ENCODE peak calls at places on chromosome 9, in six cellular contexts. Q, A, X, J, W and N are unnamed samples.

GRCh38 chr9:98550206-98550820 is 158.4 kb downstream of the GABBR2 start:
- DNase-seq in A (no peak), J (no peak), W (no peak), X (no peak), Q (no peak), N (no peak)

GRCh38 chr9:17204611-17205165 is 69.8 kb downstream of the CNTLN start:
- DNase-seq in X (no peak), Q (no peak), J (no peak), A (no peak), W (no peak), N (peak)

GRCh38 chr9:126320158-126320922 is 6.3 kb upstream of the MVB12B start:
- DNase-seq in A (no peak), J (no peak), Q (no peak), X (no peak), W (no peak), N (no peak)

GRCh38 chr9:109780453-109781033 is 545 bp downstream of the PALM2AKAP2 start:
- DNase-seq in X (no peak), W (no peak), Q (peak), A (no peak), J (no peak), N (peak)

GRCh38 chr9:38651400-38652042 is 31.1 kb upstream of the ANKRD18A start:
- DNase-seq in Q (no peak), A (no peak), X (no peak), J (peak), W (no peak), N (no peak)

GRCh38 chr9:88820055-88820454 is 171.2 kb upstream of the S1PR3 start:
- DNase-seq in X (no peak), Q (peak), J (no peak), W (no peak), A (no peak), N (no peak)

GRCh38 chr9:121331992-121332685 is 37.9 kb downstream of the STOM start:
- DNase-seq in Q (no peak), J (no peak), A (no peak), W (no peak), X (no peak), N (no peak)

GRCh38 chr9:90999425-91000397 is 198.1 kb downstream of the SYK start:
- DNase-seq in X (no peak), A (no peak), J (no peak), Q (no peak), W (no peak), N (no peak)

GRCh38 chr9:107737987-107738743 is 248.6 kb upstream of the KLF4 start:
- DNase-seq in Q (no peak), J (no peak), X (no peak), A (no peak), W (no peak), N (no peak)

GRCh38 chr9:132114102-132114707 is 34.5 kb upstream of the MED27 start:
- DNase-seq in A (peak), Q (peak), X (peak), W (no peak), J (no peak), N (peak)

GRCh38 chr9:126638571-126639132 is 24.9 kb downstream of the LMX1B start:
- DNase-seq in X (no peak), W (no peak), Q (peak), J (no peak), A (no peak), N (no peak)

GRCh38 chr9:123399803-123400378 is 43.9 kb downstream of the CRB2 start:
- DNase-seq in J (no peak), W (no peak), A (peak), Q (peak), X (no peak), N (no peak)

GRCh38 chr9:125747053-125747764 is at the start of gene PBX3:
- DNase-seq in Q (peak), J (no peak), A (peak), W (no peak), X (no peak), N (no peak)

GRCh38 chr9:124257865-124258764 is at the start of gene NEK6:
- DNase-seq in W (no peak), A (peak), J (no peak), Q (no peak), X (no peak), N (no peak)

GRCh38 chr9:94228616-94229015 is 30.5 kb upstream of the ZNF169 start:
- DNase-seq in X (no peak), A (no peak), Q (no peak), J (no peak), W (no peak), N (no peak)

GRCh38 chr9:79670269-79670961 is 98.7 kb downstream of the TLE4 start:
- DNase-seq in A (no peak), Q (no peak), J (no peak), X (no peak), W (no peak), N (no peak)

GRCh38 chr9:108049026-108049591 is 559.5 kb upstream of the KLF4 start:
- DNase-seq in J (no peak), X (no peak), A (peak), W (peak), Q (no peak), N (no peak)

GRCh38 chr9:36748322-36748899 is 175.7 kb downstream of the MELK start:
- DNase-seq in J (no peak), Q (peak), X (no peak), A (peak), W (no peak), N (peak)

GRCh38 chr9:108316066-108316465 is 539.7 kb downstream of the ACTL7B start:
- DNase-seq in Q (no peak), W (no peak), A (no peak), J (no peak), X (no peak), N (no peak)

GRCh38 chr9:133761641-133762248 is 23.6 kb upstream of the SARDH start:
- DNase-seq in X (no peak), Q (no peak), A (no peak), W (no peak), J (no peak), N (no peak)

GRCh38 chr9:114390952-114391351 is 3.2 kb upstream of the AKNA start:
- DNase-seq in Q (no peak), W (no peak), X (no peak), A (no peak), J (no peak), N (no peak)

GRCh38 chr9:89999534-90000370 is 394.9 kb downstream of the GADD45G start:
- DNase-seq in A (no peak), J (peak), W (no peak), X (peak), Q (no peak), N (no peak)

GRCh38 chr9:106069241-106069640 is 374.9 kb downstream of the TMEM38B start:
- DNase-seq in W (no peak), X (no peak), A (no peak), J (no peak), Q (no peak), N (no peak)

GRCh38 chr9:72557549-72557948 is 36.1 kb downstream of the TMC1 start:
- DNase-seq in J (no peak), Q (no peak), W (peak), X (peak), A (peak), N (peak)

GRCh38 chr9:82560457-82560904 is 502.5 kb downstream of the RASEF start:
- DNase-seq in W (no peak), A (no peak), X (peak), Q (no peak), J (no peak), N (no peak)

GRCh38 chr9:127862075-127863011 is 7.9 kb upstream of the ENG start:
- DNase-seq in X (no peak), Q (no peak), A (peak), J (no peak), W (no peak), N (no peak)

GRCh38 chr9:4814913-4815312 is 22.2 kb downstream of the RCL1 start:
- DNase-seq in X (no peak), Q (no peak), A (no peak), W (no peak), J (peak), N (no peak)

GRCh38 chr9:4811824-4812223 is 19.1 kb downstream of the RCL1 start:
- DNase-seq in W (no peak), A (no peak), J (no peak), Q (no peak), X (no peak), N (no peak)

GRCh38 chr9:4812872-4813271 is 20.1 kb downstream of the RCL1 start:
- DNase-seq in A (no peak), X (no peak), W (no peak), Q (no peak), J (no peak), N (no peak)

GRCh38 chr9:4820172-4820571 is 27.4 kb downstream of the RCL1 start:
- DNase-seq in X (peak), Q (no peak), J (no peak), A (no peak), W (no peak), N (no peak)

DNA sequence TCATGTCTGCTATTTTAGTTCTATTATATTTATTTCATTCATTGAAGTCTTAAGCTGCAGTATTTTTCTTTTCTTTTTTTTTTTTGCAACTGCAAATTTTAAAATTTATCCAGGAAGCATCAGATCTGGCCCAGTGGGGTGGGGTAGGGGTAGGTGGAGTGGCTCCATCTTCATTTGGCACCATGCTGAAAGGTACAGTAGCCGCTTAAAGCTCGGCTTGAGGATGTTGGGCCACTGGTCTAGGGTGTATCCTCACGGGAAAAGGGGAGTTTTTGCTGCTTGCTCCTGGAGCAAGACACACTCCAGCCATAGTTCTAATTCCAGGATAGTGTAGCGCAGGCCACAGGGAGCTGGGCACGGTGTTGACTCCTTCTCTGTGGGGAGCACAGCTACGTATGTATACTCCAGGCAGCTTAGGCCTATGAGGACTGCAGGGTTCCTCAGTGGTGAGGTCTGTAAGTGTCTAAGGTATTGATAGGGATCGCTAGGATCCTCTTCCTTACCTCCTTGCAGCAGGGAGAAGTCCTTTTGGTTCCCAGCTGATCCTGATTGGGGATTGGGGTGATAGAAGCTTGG is 22.7 kb downstream of the RCL1 start:
- DNase-seq in W (no peak), X (no peak), J (no peak), A (no peak), Q (no peak), N (no peak)
- H3K4me3 ChIP-seq in W (no peak), X (no peak), J (peak), A (no peak), Q (no peak), N (no peak)

GRCh38 chr9:76013797-76014196 is 123.3 kb downstream of the PCSK5 start:
- DNase-seq in J (no peak), A (no peak), W (no peak), X (no peak), Q (no peak), N (no peak)

GRCh38 chr9:76018767-76019166 is 128.3 kb downstream of the PCSK5 start:
- DNase-seq in J (no peak), W (no peak), A (no peak), Q (no peak), X (no peak), N (no peak)

GRCh38 chr9:76022317-76022716 is 131.8 kb downstream of the PCSK5 start:
- DNase-seq in J (no peak), A (no peak), X (no peak), Q (no peak), W (no peak), N (no peak)

GRCh38 chr9:76020654-76021053 is 130.2 kb downstream of the PCSK5 start:
- DNase-seq in W (no peak), Q (no peak), A (no peak), X (no peak), J (no peak), N (no peak)

DNA sequence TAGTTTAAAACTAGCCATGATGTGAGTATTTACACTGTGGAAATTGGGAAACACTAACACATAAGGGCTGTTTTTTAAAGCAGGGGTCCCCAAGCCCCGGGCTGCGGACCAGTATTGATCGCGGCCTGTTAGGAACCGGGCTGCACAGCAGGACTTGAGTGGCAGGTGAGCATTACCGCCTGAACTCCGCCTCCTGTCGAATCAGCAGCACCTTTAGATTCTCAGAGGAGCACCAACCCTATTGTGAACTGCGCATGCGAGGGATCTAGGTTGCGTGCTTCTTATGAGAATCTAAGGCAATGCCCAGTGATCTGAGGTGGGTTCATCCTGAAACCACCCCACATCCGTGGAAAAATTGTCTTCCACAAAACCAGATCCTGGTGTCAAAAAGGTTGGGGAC is 127.8 kb downstream of the PCSK5 start:
- DNase-seq in Q (no peak), A (no peak), J (no peak), W (no peak), X (no peak), N (no peak)
- TF ChIP-seq ZNF274 in Q (no peak), A (no peak), J (no peak), W (no peak), X (no peak), N (no peak)

GRCh38 chr9:86452194-86452828 is 98.1 kb upstream of the TUT7 start:
- DNase-seq in X (peak), Q (no peak), A (no peak), W (no peak), J (no peak), N (no peak)

GRCh38 chr9:86458456-86458855 is 104.2 kb upstream of the TUT7 start:
- DNase-seq in X (no peak), Q (no peak), J (no peak), W (no peak), A (no peak), N (no peak)

GRCh38 chr9:86449246-86449645 is 95.0 kb upstream of the TUT7 start:
- DNase-seq in X (no peak), A (no peak), Q (no peak), W (no peak), J (no peak), N (no peak)

GRCh38 chr9:86460211-86461002 is 106.2 kb upstream of the TUT7 start:
- DNase-seq in A (no peak), J (no peak), Q (no peak), X (no peak), W (no peak), N (no peak)

GRCh38 chr9:86454701-86455402 is 100.6 kb upstream of the TUT7 start:
- DNase-seq in Q (no peak), X (no peak), A (no peak), J (no peak), W (no peak), N (no peak)
- H3K4me3 ChIP-seq in Q (no peak), X (no peak), A (no peak), J (no peak), W (no peak), N (no peak)

GRCh38 chr9:12861035-12861434 is 86.2 kb downstream of the LURAP1L start:
- DNase-seq in A (no peak), J (no peak), X (no peak), Q (no peak), W (no peak), N (no peak)

GRCh38 chr9:12862596-12862995 is 87.8 kb downstream of the LURAP1L start:
- DNase-seq in J (no peak), X (no peak), Q (no peak), A (no peak), W (no peak), N (no peak)

GRCh38 chr9:12863624-12864023 is 88.8 kb downstream of the LURAP1L start:
- DNase-seq in A (no peak), W (no peak), J (no peak), X (no peak), Q (no peak), N (no peak)

GRCh38 chr9:12856608-12857007 is 81.8 kb downstream of the LURAP1L start:
- DNase-seq in A (no peak), X (no peak), Q (no peak), J (no peak), W (no peak), N (peak)

GRCh38 chr9:12859704-12860251 is 85.0 kb downstream of the LURAP1L start:
- DNase-seq in A (no peak), X (no peak), Q (no peak), W (peak), J (no peak), N (no peak)
- TF ChIP-seq ZNF274 in A (no peak), X (no peak), Q (no peak), W (no peak), J (no peak), N (no peak)